ENCODE peak calls at places on chromosomes 2 and 18, in ten cellular contexts. One of them, this sample, is unnamed.
A peak's percentile ranks its signal among the peaks of the same experiment; 100 is the strongest.

GRCh38 chr2:160252278-160252887 is 52.3 kb upstream of the ITGB6 start:
- DNase-seq in activated CD8-positive, alpha-beta memory T cell treated with anti-CD3 and anti-CD28 coated beads for 24 hours: no peak
- DNase-seq in left lobe of liver: no peak
- DNase-seq in nucleus accumbens: no peak
- DNase-seq in endothelial cell: no peak
- DNase-seq in AML-193: peak; percentile 50
- DNase-seq in D721Med: no peak
- DNase-seq in PC-3: peak; percentile 75
- DNase-seq in HFFc6: peak; percentile 30
- DNase-seq in cerebellar cortex: peak; percentile 29
- DNase-seq in this sample: peak; percentile 43

GRCh38 chr18:5285326-5285725 is 10.2 kb downstream of the ZBTB14 start:
- DNase-seq in activated CD8-positive, alpha-beta memory T cell treated with anti-CD3 and anti-CD28 coated beads for 24 hours: no peak
- DNase-seq in left lobe of liver: no peak
- DNase-seq in nucleus accumbens: no peak
- DNase-seq in endothelial cell: no peak
- DNase-seq in AML-193: no peak
- DNase-seq in D721Med: no peak
- DNase-seq in PC-3: no peak
- DNase-seq in HFFc6: no peak
- DNase-seq in cerebellar cortex: no peak
- DNase-seq in this sample: no peak

GRCh38 chr2:26630669-26631360 is 10.4 kb downstream of the CIB4 start:
- DNase-seq in activated CD8-positive, alpha-beta memory T cell treated with anti-CD3 and anti-CD28 coated beads for 24 hours: no peak
- DNase-seq in left lobe of liver: no peak
- DNase-seq in nucleus accumbens: no peak
- DNase-seq in endothelial cell: no peak
- DNase-seq in AML-193: no peak
- DNase-seq in D721Med: no peak
- DNase-seq in PC-3: peak; percentile 90
- DNase-seq in HFFc6: peak; percentile 28
- DNase-seq in cerebellar cortex: no peak
- DNase-seq in this sample: peak; percentile 59

GRCh38 chr2:3036432-3037125 is 341.0 kb downstream of the EIPR1 start:
- DNase-seq in activated CD8-positive, alpha-beta memory T cell treated with anti-CD3 and anti-CD28 coated beads for 24 hours: no peak
- DNase-seq in left lobe of liver: peak; percentile 35
- DNase-seq in nucleus accumbens: no peak
- DNase-seq in endothelial cell: no peak
- DNase-seq in AML-193: no peak
- DNase-seq in D721Med: no peak
- DNase-seq in PC-3: no peak
- DNase-seq in HFFc6: no peak
- DNase-seq in cerebellar cortex: no peak
- DNase-seq in this sample: no peak

GRCh38 chr2:37190290-37190689 is 1.8 kb upstream of the SULT6B1 start:
- DNase-seq in activated CD8-positive, alpha-beta memory T cell treated with anti-CD3 and anti-CD28 coated beads for 24 hours: no peak
- DNase-seq in left lobe of liver: no peak
- DNase-seq in nucleus accumbens: no peak
- DNase-seq in endothelial cell: no peak
- DNase-seq in AML-193: peak; percentile 64
- DNase-seq in D721Med: no peak
- DNase-seq in PC-3: no peak
- DNase-seq in HFFc6: no peak
- DNase-seq in cerebellar cortex: no peak
- DNase-seq in this sample: no peak

GRCh38 chr2:15316370-15316814 is 244.7 kb downstream of the NBAS start:
- DNase-seq in activated CD8-positive, alpha-beta memory T cell treated with anti-CD3 and anti-CD28 coated beads for 24 hours: peak; percentile 65
- DNase-seq in left lobe of liver: no peak
- DNase-seq in nucleus accumbens: no peak
- DNase-seq in endothelial cell: no peak
- DNase-seq in AML-193: no peak
- DNase-seq in D721Med: no peak
- DNase-seq in PC-3: no peak
- DNase-seq in HFFc6: no peak
- DNase-seq in cerebellar cortex: no peak
- DNase-seq in this sample: no peak

GRCh38 chr2:192070099-192070498 is 124.6 kb downstream of the TMEFF2 start:
- DNase-seq in activated CD8-positive, alpha-beta memory T cell treated with anti-CD3 and anti-CD28 coated beads for 24 hours: no peak
- DNase-seq in left lobe of liver: no peak
- DNase-seq in nucleus accumbens: no peak
- DNase-seq in endothelial cell: no peak
- DNase-seq in AML-193: no peak
- DNase-seq in D721Med: no peak
- DNase-seq in PC-3: peak; percentile 16
- DNase-seq in HFFc6: no peak
- DNase-seq in cerebellar cortex: no peak
- DNase-seq in this sample: peak; percentile 36

GRCh38 chr2:53252115-53252514 is 515.5 kb upstream of the CHAC2 start:
- DNase-seq in activated CD8-positive, alpha-beta memory T cell treated with anti-CD3 and anti-CD28 coated beads for 24 hours: no peak
- DNase-seq in left lobe of liver: no peak
- DNase-seq in nucleus accumbens: no peak
- DNase-seq in endothelial cell: no peak
- DNase-seq in AML-193: no peak
- DNase-seq in D721Med: no peak
- DNase-seq in PC-3: peak; percentile 67
- DNase-seq in HFFc6: no peak
- DNase-seq in cerebellar cortex: no peak
- DNase-seq in this sample: no peak

GRCh38 chr18:80023173-80023572 is 11.1 kb upstream of the RBFA start:
- DNase-seq in activated CD8-positive, alpha-beta memory T cell treated with anti-CD3 and anti-CD28 coated beads for 24 hours: no peak
- DNase-seq in left lobe of liver: no peak
- DNase-seq in nucleus accumbens: no peak
- DNase-seq in endothelial cell: no peak
- DNase-seq in AML-193: peak; percentile 31
- DNase-seq in D721Med: no peak
- DNase-seq in PC-3: no peak
- DNase-seq in HFFc6: no peak
- DNase-seq in cerebellar cortex: no peak
- DNase-seq in this sample: no peak

GRCh38 chr2:204051476-204051875 is 114.9 kb downstream of the ICOS start:
- DNase-seq in activated CD8-positive, alpha-beta memory T cell treated with anti-CD3 and anti-CD28 coated beads for 24 hours: no peak
- DNase-seq in left lobe of liver: no peak
- DNase-seq in nucleus accumbens: no peak
- DNase-seq in endothelial cell: no peak
- DNase-seq in AML-193: no peak
- DNase-seq in D721Med: no peak
- DNase-seq in PC-3: peak; percentile 40
- DNase-seq in HFFc6: no peak
- DNase-seq in cerebellar cortex: no peak
- DNase-seq in this sample: no peak

GRCh38 chr2:136582631-136583205 is 182.6 kb upstream of the THSD7B start:
- DNase-seq in activated CD8-positive, alpha-beta memory T cell treated with anti-CD3 and anti-CD28 coated beads for 24 hours: no peak
- DNase-seq in left lobe of liver: no peak
- DNase-seq in nucleus accumbens: no peak
- DNase-seq in endothelial cell: peak; percentile 59
- DNase-seq in AML-193: peak; percentile 26
- DNase-seq in D721Med: no peak
- DNase-seq in PC-3: peak; percentile 38
- DNase-seq in HFFc6: no peak
- DNase-seq in cerebellar cortex: no peak
- DNase-seq in this sample: no peak

GRCh38 chr18:75545189-75545588 is 117.7 kb upstream of the SMIM21 start:
- DNase-seq in activated CD8-positive, alpha-beta memory T cell treated with anti-CD3 and anti-CD28 coated beads for 24 hours: no peak
- DNase-seq in left lobe of liver: no peak
- DNase-seq in nucleus accumbens: no peak
- DNase-seq in endothelial cell: no peak
- DNase-seq in AML-193: no peak
- DNase-seq in D721Med: no peak
- DNase-seq in PC-3: no peak
- DNase-seq in HFFc6: no peak
- DNase-seq in cerebellar cortex: no peak
- DNase-seq in this sample: no peak

GRCh38 chr2:100135415-100135814 is 7.0 kb downstream of the AFF3 start:
- DNase-seq in activated CD8-positive, alpha-beta memory T cell treated with anti-CD3 and anti-CD28 coated beads for 24 hours: no peak
- DNase-seq in left lobe of liver: no peak
- DNase-seq in nucleus accumbens: no peak
- DNase-seq in endothelial cell: no peak
- DNase-seq in AML-193: no peak
- DNase-seq in D721Med: no peak
- DNase-seq in PC-3: no peak
- DNase-seq in HFFc6: no peak
- DNase-seq in cerebellar cortex: no peak
- DNase-seq in this sample: no peak

GRCh38 chr2:227906991-227907390 is 35.6 kb downstream of the DAW1 start:
- DNase-seq in activated CD8-positive, alpha-beta memory T cell treated with anti-CD3 and anti-CD28 coated beads for 24 hours: no peak
- DNase-seq in left lobe of liver: no peak
- DNase-seq in nucleus accumbens: no peak
- DNase-seq in endothelial cell: no peak
- DNase-seq in AML-193: no peak
- DNase-seq in D721Med: no peak
- DNase-seq in PC-3: no peak
- DNase-seq in HFFc6: no peak
- DNase-seq in cerebellar cortex: no peak
- DNase-seq in this sample: no peak

GRCh38 chr2:206379321-206379720 is 64.0 kb upstream of the ADAM23 start:
- DNase-seq in activated CD8-positive, alpha-beta memory T cell treated with anti-CD3 and anti-CD28 coated beads for 24 hours: no peak
- DNase-seq in left lobe of liver: no peak
- DNase-seq in nucleus accumbens: no peak
- DNase-seq in endothelial cell: no peak
- DNase-seq in AML-193: no peak
- DNase-seq in D721Med: no peak
- DNase-seq in PC-3: no peak
- DNase-seq in HFFc6: no peak
- DNase-seq in cerebellar cortex: no peak
- DNase-seq in this sample: no peak

GRCh38 chr2:236991874-236992273 is 93.8 kb upstream of the COPS8 start:
- DNase-seq in activated CD8-positive, alpha-beta memory T cell treated with anti-CD3 and anti-CD28 coated beads for 24 hours: no peak
- DNase-seq in left lobe of liver: no peak
- DNase-seq in nucleus accumbens: no peak
- DNase-seq in endothelial cell: no peak
- DNase-seq in AML-193: no peak
- DNase-seq in D721Med: no peak
- DNase-seq in PC-3: no peak
- DNase-seq in HFFc6: no peak
- DNase-seq in cerebellar cortex: no peak
- DNase-seq in this sample: no peak

GRCh38 chr2:95379616-95379925 is 22.9 kb upstream of the FAHD2A start:
- DNase-seq in activated CD8-positive, alpha-beta memory T cell treated with anti-CD3 and anti-CD28 coated beads for 24 hours: no peak
- DNase-seq in left lobe of liver: peak; percentile 43
- DNase-seq in nucleus accumbens: no peak
- DNase-seq in endothelial cell: peak; percentile 29
- DNase-seq in AML-193: no peak
- DNase-seq in D721Med: no peak
- DNase-seq in PC-3: no peak
- DNase-seq in HFFc6: no peak
- DNase-seq in cerebellar cortex: no peak
- DNase-seq in this sample: no peak

GRCh38 chr18:50836521-50836957 is 16.7 kb upstream of the MRO start:
- DNase-seq in activated CD8-positive, alpha-beta memory T cell treated with anti-CD3 and anti-CD28 coated beads for 24 hours: no peak
- DNase-seq in left lobe of liver: no peak
- DNase-seq in nucleus accumbens: no peak
- DNase-seq in endothelial cell: no peak
- DNase-seq in AML-193: peak; percentile 37
- DNase-seq in D721Med: no peak
- DNase-seq in PC-3: peak; percentile 85
- DNase-seq in HFFc6: peak; percentile 39
- DNase-seq in cerebellar cortex: no peak
- DNase-seq in this sample: peak; percentile 61

GRCh38 chr2:175234650-175235049 is 53.1 kb upstream of the ATP5MC3 start:
- DNase-seq in activated CD8-positive, alpha-beta memory T cell treated with anti-CD3 and anti-CD28 coated beads for 24 hours: no peak
- DNase-seq in left lobe of liver: no peak
- DNase-seq in nucleus accumbens: no peak
- DNase-seq in endothelial cell: no peak
- DNase-seq in AML-193: no peak
- DNase-seq in D721Med: no peak
- DNase-seq in PC-3: no peak
- DNase-seq in HFFc6: no peak
- DNase-seq in cerebellar cortex: no peak
- DNase-seq in this sample: no peak

GRCh38 chr18:77711096-77711495 is 461.4 kb downstream of the GALR1 start:
- DNase-seq in activated CD8-positive, alpha-beta memory T cell treated with anti-CD3 and anti-CD28 coated beads for 24 hours: no peak
- DNase-seq in left lobe of liver: no peak
- DNase-seq in nucleus accumbens: no peak
- DNase-seq in endothelial cell: no peak
- DNase-seq in AML-193: peak; percentile 3
- DNase-seq in D721Med: no peak
- DNase-seq in PC-3: no peak
- DNase-seq in HFFc6: no peak
- DNase-seq in cerebellar cortex: no peak
- DNase-seq in this sample: no peak

GRCh38 chr2:207144191-207144795 is 21.5 kb downstream of the KLF7 start:
- DNase-seq in activated CD8-positive, alpha-beta memory T cell treated with anti-CD3 and anti-CD28 coated beads for 24 hours: no peak
- DNase-seq in left lobe of liver: no peak
- DNase-seq in nucleus accumbens: no peak
- DNase-seq in endothelial cell: no peak
- DNase-seq in AML-193: no peak
- DNase-seq in D721Med: no peak
- DNase-seq in PC-3: no peak
- DNase-seq in HFFc6: no peak
- DNase-seq in cerebellar cortex: no peak
- DNase-seq in this sample: no peak

GRCh38 chr18:11259421-11259820 is 110.1 kb upstream of the PIEZO2 start:
- DNase-seq in activated CD8-positive, alpha-beta memory T cell treated with anti-CD3 and anti-CD28 coated beads for 24 hours: no peak
- DNase-seq in left lobe of liver: peak; percentile 57
- DNase-seq in nucleus accumbens: no peak
- DNase-seq in endothelial cell: peak; percentile 21
- DNase-seq in AML-193: no peak
- DNase-seq in D721Med: no peak
- DNase-seq in PC-3: no peak
- DNase-seq in HFFc6: no peak
- DNase-seq in cerebellar cortex: no peak
- DNase-seq in this sample: no peak

GRCh38 chr2:211867845-211868361 is 670.7 kb downstream of the ERBB4 start:
- DNase-seq in activated CD8-positive, alpha-beta memory T cell treated with anti-CD3 and anti-CD28 coated beads for 24 hours: no peak
- DNase-seq in left lobe of liver: no peak
- DNase-seq in nucleus accumbens: no peak
- DNase-seq in endothelial cell: no peak
- DNase-seq in AML-193: peak; percentile 70
- DNase-seq in D721Med: no peak
- DNase-seq in PC-3: peak; percentile 54
- DNase-seq in HFFc6: no peak
- DNase-seq in cerebellar cortex: no peak
- DNase-seq in this sample: peak; percentile 65

GRCh38 chr2:196927318-196928225 is 1.1 kb upstream of the PGAP1 start:
- DNase-seq in activated CD8-positive, alpha-beta memory T cell treated with anti-CD3 and anti-CD28 coated beads for 24 hours: peak; percentile 71
- DNase-seq in left lobe of liver: no peak
- DNase-seq in nucleus accumbens: no peak
- DNase-seq in endothelial cell: no peak
- DNase-seq in AML-193: peak; percentile 10
- DNase-seq in D721Med: no peak
- DNase-seq in PC-3: peak; percentile 43
- DNase-seq in HFFc6: peak; percentile 79
- DNase-seq in cerebellar cortex: peak; percentile 65
- DNase-seq in this sample: peak; percentile 68

GRCh38 chr2:121005512-121005911 is 269.8 kb downstream of the GLI2 start:
- DNase-seq in activated CD8-positive, alpha-beta memory T cell treated with anti-CD3 and anti-CD28 coated beads for 24 hours: no peak
- DNase-seq in left lobe of liver: no peak
- DNase-seq in nucleus accumbens: no peak
- DNase-seq in endothelial cell: no peak
- DNase-seq in AML-193: no peak
- DNase-seq in D721Med: no peak
- DNase-seq in PC-3: no peak
- DNase-seq in HFFc6: no peak
- DNase-seq in cerebellar cortex: no peak
- DNase-seq in this sample: no peak

GRCh38 chr2:1598800-1599199 is 145.5 kb downstream of the PXDN start:
- DNase-seq in activated CD8-positive, alpha-beta memory T cell treated with anti-CD3 and anti-CD28 coated beads for 24 hours: peak; percentile 28
- DNase-seq in left lobe of liver: no peak
- DNase-seq in nucleus accumbens: no peak
- DNase-seq in endothelial cell: no peak
- DNase-seq in AML-193: no peak
- DNase-seq in D721Med: no peak
- DNase-seq in PC-3: no peak
- DNase-seq in HFFc6: no peak
- DNase-seq in cerebellar cortex: no peak
- DNase-seq in this sample: no peak

GRCh38 chr2:67322361-67323001 is 74.7 kb upstream of the ETAA1 start:
- DNase-seq in activated CD8-positive, alpha-beta memory T cell treated with anti-CD3 and anti-CD28 coated beads for 24 hours: no peak
- DNase-seq in left lobe of liver: no peak
- DNase-seq in nucleus accumbens: no peak
- DNase-seq in endothelial cell: peak; percentile 31
- DNase-seq in AML-193: no peak
- DNase-seq in D721Med: no peak
- DNase-seq in PC-3: peak; percentile 79
- DNase-seq in HFFc6: peak; percentile 29
- DNase-seq in cerebellar cortex: peak; percentile 83
- DNase-seq in this sample: peak; percentile 76